ENCODE peak calls at places on chromosomes 11 and 22, in eight cellular contexts. One of them, this sample, is unnamed.

GRCh38 chr11:2581151-2581930 is 118.5 kb downstream of the KCNQ1OT1 start:
- DNase-seq in gastrocnemius medialis: peak; percentile 0
- DNase-seq in prostate gland: no peak
- DNase-seq in heart left ventricle: no peak
- DNase-seq in A549: no peak
- DNase-seq in esophagus muscularis mucosa: no peak
- DNase-seq in uterus: no peak
- DNase-seq in spleen: peak; percentile 67
- DNase-seq in this sample: peak; percentile 12

GRCh38 chr22:32448980-32449379 is 15.3 kb downstream of the BPIFC start:
- DNase-seq in esophagus muscularis mucosa: no peak
- DNase-seq in heart left ventricle: no peak
- DNase-seq in gastrocnemius medialis: no peak
- DNase-seq in prostate gland: no peak
- DNase-seq in A549: no peak
- DNase-seq in uterus: no peak
- DNase-seq in spleen: no peak
- DNase-seq in this sample: no peak

GRCh38 chr11:9459573-9460321 is 1.1 kb upstream of the ZNF143 start:
- DNase-seq in gastrocnemius medialis: no peak
- DNase-seq in uterus: no peak
- DNase-seq in spleen: peak; percentile 75
- DNase-seq in heart left ventricle: no peak
- DNase-seq in prostate gland: peak; percentile 12
- DNase-seq in esophagus muscularis mucosa: no peak
- DNase-seq in A549: peak; percentile 16
- DNase-seq in this sample: no peak

GRCh38 chr11:84476581-84476980 is 1150.6 kb downstream of the DLG2 start:
- DNase-seq in prostate gland: no peak
- DNase-seq in esophagus muscularis mucosa: no peak
- DNase-seq in heart left ventricle: no peak
- DNase-seq in uterus: no peak
- DNase-seq in A549: no peak
- DNase-seq in gastrocnemius medialis: no peak
- DNase-seq in spleen: no peak
- DNase-seq in this sample: no peak

GRCh38 chr11:118622376-118623290 is 15.2 kb downstream of the PHLDB1 start:
- DNase-seq in spleen: peak; percentile 58
- DNase-seq in prostate gland: peak; percentile 77
- DNase-seq in A549: peak; percentile 38
- DNase-seq in heart left ventricle: peak; percentile 82
- DNase-seq in esophagus muscularis mucosa: no peak
- DNase-seq in uterus: no peak
- DNase-seq in gastrocnemius medialis: peak; percentile 87
- DNase-seq in this sample: no peak

GRCh38 chr22:41417622-41418390 is 28.8 kb downstream of the TOB2 start:
- DNase-seq in gastrocnemius medialis: peak; percentile 95
- DNase-seq in A549: no peak
- DNase-seq in prostate gland: peak; percentile 94
- DNase-seq in spleen: peak; percentile 90
- DNase-seq in uterus: peak; percentile 74
- DNase-seq in esophagus muscularis mucosa: no peak
- DNase-seq in heart left ventricle: peak; percentile 95
- DNase-seq in this sample: peak; percentile 98

GRCh38 chr11:86360775-86361395 is 13.8 kb upstream of the CCDC81 start:
- DNase-seq in esophagus muscularis mucosa: no peak
- DNase-seq in A549: peak; percentile 41
- DNase-seq in spleen: no peak
- DNase-seq in heart left ventricle: no peak
- DNase-seq in uterus: no peak
- DNase-seq in prostate gland: no peak
- DNase-seq in gastrocnemius medialis: no peak
- DNase-seq in this sample: no peak

GRCh38 chr11:45662665-45663485 is 2.5 kb downstream of the CHST1 start:
- DNase-seq in A549: peak; percentile 63
- DNase-seq in heart left ventricle: no peak
- DNase-seq in esophagus muscularis mucosa: no peak
- DNase-seq in prostate gland: no peak
- DNase-seq in uterus: no peak
- DNase-seq in gastrocnemius medialis: no peak
- DNase-seq in spleen: peak; percentile 43
- DNase-seq in this sample: peak; percentile 31

GRCh38 chr22:47608421-47608820 is 846.0 kb downstream of the TBC1D22A start:
- DNase-seq in gastrocnemius medialis: no peak
- DNase-seq in heart left ventricle: no peak
- DNase-seq in spleen: peak; percentile 35
- DNase-seq in esophagus muscularis mucosa: no peak
- DNase-seq in prostate gland: no peak
- DNase-seq in uterus: no peak
- DNase-seq in A549: no peak
- DNase-seq in this sample: no peak

GRCh38 chr11:83303358-83303757 is 17.2 kb upstream of the CCDC90B start:
- DNase-seq in esophagus muscularis mucosa: peak; percentile 64
- DNase-seq in spleen: no peak
- DNase-seq in uterus: no peak
- DNase-seq in gastrocnemius medialis: no peak
- DNase-seq in heart left ventricle: no peak
- DNase-seq in A549: no peak
- DNase-seq in prostate gland: no peak
- DNase-seq in this sample: no peak

GRCh38 chr22:36937319-36938027 is 24.0 kb downstream of the CSF2RB start:
- DNase-seq in uterus: no peak
- DNase-seq in esophagus muscularis mucosa: no peak
- DNase-seq in spleen: no peak
- DNase-seq in heart left ventricle: no peak
- DNase-seq in gastrocnemius medialis: no peak
- DNase-seq in prostate gland: no peak
- DNase-seq in A549: no peak
- DNase-seq in this sample: peak; percentile 35

GRCh38 chr22:20240900-20241299 is 27.2 kb downstream of the RTN4R start:
- DNase-seq in esophagus muscularis mucosa: no peak
- DNase-seq in spleen: no peak
- DNase-seq in prostate gland: no peak
- DNase-seq in uterus: no peak
- DNase-seq in heart left ventricle: no peak
- DNase-seq in A549: no peak
- DNase-seq in gastrocnemius medialis: no peak
- DNase-seq in this sample: no peak

GRCh38 chr22:30260276-30260675 is 6.4 kb downstream of the OSM start:
- DNase-seq in gastrocnemius medialis: no peak
- DNase-seq in heart left ventricle: peak; percentile 23
- DNase-seq in A549: no peak
- DNase-seq in prostate gland: no peak
- DNase-seq in spleen: no peak
- DNase-seq in uterus: no peak
- DNase-seq in esophagus muscularis mucosa: no peak
- DNase-seq in this sample: no peak

GRCh38 chr11:58513747-58514367 is 6.0 kb upstream of the OR5B21 start:
- DNase-seq in esophagus muscularis mucosa: no peak
- DNase-seq in gastrocnemius medialis: no peak
- DNase-seq in spleen: no peak
- DNase-seq in A549: peak; percentile 33
- DNase-seq in heart left ventricle: no peak
- DNase-seq in uterus: no peak
- DNase-seq in prostate gland: peak; percentile 30
- DNase-seq in this sample: no peak

GRCh38 chr11:106076421-106076922 is 675 bp downstream of the KBTBD3 start:
- DNase-seq in A549: no peak
- DNase-seq in spleen: no peak
- DNase-seq in esophagus muscularis mucosa: no peak
- DNase-seq in prostate gland: peak; percentile 20
- DNase-seq in uterus: no peak
- DNase-seq in heart left ventricle: no peak
- DNase-seq in gastrocnemius medialis: no peak
- DNase-seq in this sample: peak; percentile 44

GRCh38 chr11:79167510-79168188 is 273.2 kb downstream of the TENM4 start:
- DNase-seq in uterus: no peak
- DNase-seq in prostate gland: no peak
- DNase-seq in esophagus muscularis mucosa: peak; percentile 82
- DNase-seq in gastrocnemius medialis: no peak
- DNase-seq in A549: no peak
- DNase-seq in spleen: no peak
- DNase-seq in heart left ventricle: no peak
- DNase-seq in this sample: no peak

GRCh38 chr11:83724704-83725114 is 438.5 kb upstream of the CCDC90B start:
- DNase-seq in prostate gland: peak; percentile 80
- DNase-seq in heart left ventricle: no peak
- DNase-seq in A549: no peak
- DNase-seq in uterus: peak; percentile 34
- DNase-seq in gastrocnemius medialis: no peak
- DNase-seq in esophagus muscularis mucosa: no peak
- DNase-seq in spleen: no peak
- DNase-seq in this sample: peak; percentile 70

DNA sequence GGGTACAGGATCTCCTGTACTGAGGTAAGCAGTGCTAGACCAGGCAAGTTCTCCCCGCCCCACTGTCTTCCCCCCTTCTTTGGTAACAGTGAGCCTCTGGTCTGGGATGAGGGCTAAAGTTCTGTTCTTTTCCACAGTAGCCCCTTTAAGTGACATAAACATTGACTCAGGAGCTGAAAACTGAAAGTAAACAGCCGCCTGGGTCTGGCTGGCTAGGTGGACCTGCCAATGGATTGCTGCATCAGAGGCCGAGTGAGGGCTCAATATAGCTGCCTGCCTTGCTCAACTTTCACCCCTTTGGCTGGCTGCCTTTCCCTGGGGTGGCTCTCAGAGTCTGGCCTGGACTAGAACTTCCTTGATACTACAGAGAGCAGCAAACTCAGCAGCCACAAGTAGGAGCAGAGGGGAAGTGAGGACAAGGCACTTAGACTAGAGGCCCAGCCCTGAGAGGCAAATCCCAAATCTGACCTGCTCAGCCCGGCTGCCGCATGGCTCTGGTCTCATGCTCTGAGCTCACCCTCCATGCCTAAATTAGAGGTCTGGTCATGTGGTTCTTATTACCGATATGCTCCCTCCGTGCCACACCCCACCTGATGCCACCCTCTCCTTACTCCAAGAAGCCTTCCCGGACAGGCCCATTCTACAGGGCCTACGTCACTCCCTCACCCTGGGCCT is 9.6 kb upstream of the UCP3 start:
- DNase-seq in prostate gland: peak; percentile 62
- DNase-seq in heart left ventricle: peak; percentile 96
- DNase-seq in spleen: no peak
- DNase-seq in A549: no peak
- DNase-seq in uterus: peak; percentile 86
- DNase-seq in gastrocnemius medialis: peak; percentile 94
- DNase-seq in esophagus muscularis mucosa: peak; percentile 97
- DNase-seq in this sample: peak; percentile 96
- TF ChIP-seq POLR2A in prostate gland: no peak
- TF ChIP-seq POLR2A in heart left ventricle: peak; percentile 16
- TF ChIP-seq POLR2A in spleen: no peak
- TF ChIP-seq POLR2A in A549: no peak
- TF ChIP-seq POLR2A in uterus: no peak
- TF ChIP-seq POLR2A in gastrocnemius medialis: peak; percentile 68
- TF ChIP-seq POLR2A in esophagus muscularis mucosa: no peak
- TF ChIP-seq POLR2A in this sample: no peak

GRCh38 chr11:65435330-65435931 is 12.8 kb downstream of the NEAT1 start:
- DNase-seq in esophagus muscularis mucosa: no peak
- DNase-seq in spleen: peak; percentile 32
- DNase-seq in uterus: no peak
- DNase-seq in A549: no peak
- DNase-seq in gastrocnemius medialis: no peak
- DNase-seq in heart left ventricle: no peak
- DNase-seq in prostate gland: peak; percentile 21
- DNase-seq in this sample: peak; percentile 52
- TF ChIP-seq POLR2A in esophagus muscularis mucosa: no peak
- TF ChIP-seq POLR2A in spleen: no peak
- TF ChIP-seq POLR2A in uterus: no peak
- TF ChIP-seq POLR2A in A549: no peak
- TF ChIP-seq POLR2A in gastrocnemius medialis: peak; percentile 5
- TF ChIP-seq POLR2A in heart left ventricle: no peak
- TF ChIP-seq POLR2A in prostate gland: peak; percentile 8
- TF ChIP-seq POLR2A in this sample: peak; percentile 10

GRCh38 chr11:72821920-72822799 is 7.9 kb downstream of the ATG16L2 start:
- DNase-seq in uterus: peak; percentile 94
- DNase-seq in spleen: peak; percentile 95
- DNase-seq in prostate gland: peak; percentile 88
- DNase-seq in gastrocnemius medialis: peak; percentile 73
- DNase-seq in A549: peak; percentile 94
- DNase-seq in esophagus muscularis mucosa: no peak
- DNase-seq in heart left ventricle: peak; percentile 92
- DNase-seq in this sample: peak; percentile 91
- TF ChIP-seq POLR2A in uterus: peak; percentile 67
- TF ChIP-seq POLR2A in spleen: peak; percentile 14
- TF ChIP-seq POLR2A in prostate gland: peak; percentile 61
- TF ChIP-seq POLR2A in gastrocnemius medialis: peak; percentile 54
- TF ChIP-seq POLR2A in A549: peak; percentile 86
- TF ChIP-seq POLR2A in esophagus muscularis mucosa: no peak
- TF ChIP-seq POLR2A in heart left ventricle: peak; percentile 59
- TF ChIP-seq POLR2A in this sample: peak; percentile 59

DNA sequence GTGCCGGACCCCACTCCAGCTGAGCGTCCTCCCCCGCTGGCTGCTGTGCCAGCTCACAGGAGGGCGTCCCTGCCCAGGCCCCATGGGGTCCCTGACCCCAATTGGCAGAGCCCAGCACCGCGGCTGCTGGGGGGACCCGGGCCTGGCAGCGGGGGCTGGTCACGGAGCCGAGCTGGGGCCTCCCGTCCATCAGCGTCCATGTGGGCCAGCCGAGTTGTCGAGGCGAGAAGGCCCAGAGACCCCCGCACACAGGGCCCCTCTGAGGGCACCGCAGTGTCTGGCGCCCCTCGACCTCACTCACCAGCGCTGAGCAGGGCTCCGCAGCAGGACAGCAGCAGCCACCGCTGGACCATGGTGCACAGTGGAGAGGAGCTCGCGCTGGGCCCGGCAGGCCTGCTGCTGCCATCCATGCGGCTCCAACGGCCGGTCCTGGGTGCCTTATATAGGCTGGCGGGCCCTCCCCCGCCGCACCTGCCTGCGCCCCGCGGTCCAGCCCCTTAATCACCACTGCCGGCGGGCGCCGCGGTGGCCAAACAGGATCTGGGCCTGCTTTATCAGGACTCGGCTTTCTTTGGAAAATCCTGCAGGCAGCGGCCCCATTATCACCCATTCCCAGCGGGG is at the start of gene MUC6:
- DNase-seq in gastrocnemius medialis: no peak
- DNase-seq in A549: no peak
- DNase-seq in prostate gland: no peak
- DNase-seq in uterus: no peak
- DNase-seq in spleen: no peak
- DNase-seq in heart left ventricle: no peak
- DNase-seq in esophagus muscularis mucosa: no peak
- DNase-seq in this sample: no peak
- TF ChIP-seq POLR2A in gastrocnemius medialis: no peak
- TF ChIP-seq POLR2A in A549: no peak
- TF ChIP-seq POLR2A in prostate gland: no peak
- TF ChIP-seq POLR2A in uterus: no peak
- TF ChIP-seq POLR2A in spleen: no peak
- TF ChIP-seq POLR2A in heart left ventricle: no peak
- TF ChIP-seq POLR2A in esophagus muscularis mucosa: no peak
- TF ChIP-seq POLR2A in this sample: no peak